ENCODE peak calls at places on chromosomes 11 and 22, in four cellular contexts. O is HepG2, B is K562, K is GM12878. T is an unnamed sample.

GRCh38 chr22:22210375-22210774 is 34.2 kb upstream of the VPREB1 start:
- DNase-seq in B (no peak), O (no peak), K (no peak), T (no peak)

GRCh38 chr11:57150454-57150917 is 31.3 kb upstream of the LRRC55 start:
- DNase-seq in O (no peak), K (no peak), B (peak), T (peak)

GRCh38 chr11:114229062-114229450 is 67.1 kb upstream of the NNMT start:
- DNase-seq in K (no peak), B (no peak), O (no peak), T (peak)

GRCh38 chr22:25542720-25543402 is 21.6 kb upstream of the GRK3 start:
- DNase-seq in O (no peak), K (no peak), B (no peak), T (no peak)

GRCh38 chr11:39641749-39642148 is 1817.7 kb downstream of the LRRC4C start:
- DNase-seq in K (no peak), O (no peak), B (no peak), T (no peak)

GRCh38 chr11:18731949-18732821 is 6.2 kb upstream of the IGSF22 start:
- DNase-seq in B (peak), K (peak), O (no peak), T (peak)

GRCh38 chr11:8792636-8793035 is 110.0 kb downstream of the RPL27A start:
- DNase-seq in O (no peak), K (no peak), B (no peak), T (no peak)

GRCh38 chr22:32005453-32005852 is 37.6 kb upstream of the SLC5A1 start:
- DNase-seq in O (no peak), K (no peak), B (no peak), T (no peak)

GRCh38 chr11:87739766-87740165 is 435.5 kb downstream of the RAB38 start:
- DNase-seq in B (no peak), K (no peak), O (no peak), T (no peak)

GRCh38 chr11:75450826-75451783 is 18.1 kb upstream of the KLHL35 start:
- DNase-seq in O (no peak), K (no peak), B (peak), T (peak)

GRCh38 chr11:79371724-79372123 is 69.1 kb downstream of the TENM4 start:
- DNase-seq in O (no peak), B (no peak), K (no peak), T (no peak)

GRCh38 chr11:15707971-15708370 is 593.2 kb downstream of the INSC start:
- DNase-seq in K (no peak), B (no peak), O (no peak), T (peak)

GRCh38 chr11:95487391-95487790 is 256.4 kb upstream of the SESN3 start:
- DNase-seq in B (no peak), K (peak), O (no peak), T (no peak)

GRCh38 chr11:69880803-69881445 is 61.7 kb upstream of the FGF3 start:
- DNase-seq in K (no peak), O (no peak), B (no peak), T (no peak)

GRCh38 chr11:74025467-74026166 is 16.7 kb upstream of the UCP3 start:
- DNase-seq in K (no peak), O (no peak), B (no peak), T (no peak)

GRCh38 chr11:60310407-60310998 is 16.6 kb upstream of the MS4A6E start:
- DNase-seq in B (no peak), O (no peak), K (peak), T (no peak)

GRCh38 chr11:59253001-59253400 is 40.3 kb upstream of the MPEG1 start:
- DNase-seq in O (no peak), B (no peak), K (no peak), T (no peak)

GRCh38 chr11:18115360-18116127 is 9.7 kb upstream of the SAAL1 start:
- DNase-seq in K (peak), O (peak), B (peak), T (peak)

GRCh38 chr11:44988111-44988510 is 37.4 kb upstream of the TP53I11 start:
- DNase-seq in B (no peak), O (no peak), K (no peak), T (no peak)

GRCh38 chr22:31064369-31064768 is 16.7 kb upstream of the SMTN start:
- DNase-seq in K (no peak), B (no peak), O (no peak), T (no peak)

GRCh38 chr11:86800956-86801264 is 568 bp downstream of the PRSS23 start:
- DNase-seq in K (no peak), B (no peak), O (no peak), T (no peak)

GRCh38 chr11:45392621-45393183 is 106.6 kb upstream of the SYT13 start:
- DNase-seq in K (no peak), O (no peak), B (no peak), T (peak)

GRCh38 chr22:42439821-42440674 is 7.8 kb upstream of the NFAM1 start:
- DNase-seq in K (no peak), O (no peak), B (no peak), T (no peak)

GRCh38 chr11:102798012-102798746 is at the start of gene MMP1:
- DNase-seq in O (no peak), K (no peak), B (no peak), T (no peak)

GRCh38 chr22:17079572-17079971 is 5.2 kb upstream of the IL17RA start:
- DNase-seq in K (no peak), B (no peak), O (no peak), T (no peak)

GRCh38 chr11:70191495-70192140 is 11.5 kb upstream of the FADD start:
- DNase-seq in K (no peak), O (peak), B (peak), T (peak)

GRCh38 chr11:17596310-17596669 is 49.2 kb downstream of the OTOG start:
- DNase-seq in K (no peak), B (no peak), O (no peak), T (no peak)

GRCh38 chr22:37079668-37080171 is 28.2 kb downstream of the KCTD17 start:
- DNase-seq in O (no peak), K (no peak), B (no peak), T (no peak)

GRCh38 chr11:85947431-85948272 is 92.5 kb downstream of the CCDC83 start:
- DNase-seq in K (no peak), B (no peak), O (no peak), T (no peak)

GRCh38 chr22:27825174-27825573 is 23.6 kb upstream of the MN1 start:
- DNase-seq in B (peak), O (no peak), K (no peak), T (no peak)

GRCh38 chr22:26590525-26590858 is 560 bp upstream of the TPST2 start:
- DNase-seq in K (no peak), B (no peak), O (peak), T (no peak)

GRCh38 chr11:16610213-16610737 is 128.2 kb upstream of the C11orf58 start:
- DNase-seq in O (no peak), K (no peak), B (no peak), T (no peak)

GRCh38 chr11:25211635-25212251 is 714.9 kb downstream of the LUZP2 start:
- DNase-seq in B (no peak), O (no peak), K (no peak), T (no peak)

GRCh38 chr11:87259731-87260130 is 222.0 kb downstream of the TMEM135 start:
- DNase-seq in B (no peak), O (no peak), K (no peak), T (no peak)

GRCh38 chr22:37510046-37510445 is 9.2 kb downstream of the CARD10 start:
- DNase-seq in O (no peak), K (no peak), B (no peak), T (no peak)

GRCh38 chr11:2220173-2220771 is 48.7 kb upstream of the TH start:
- DNase-seq in O (no peak), B (no peak), K (no peak), T (no peak)

GRCh38 chr22:45910928-45911467 is 66.0 kb downstream of the WNT7B start:
- DNase-seq in K (no peak), B (peak), O (no peak), T (no peak)

GRCh38 chr11:117187428-117187798 is 8.9 kb downstream of the SIDT2 start:
- DNase-seq in K (no peak), O (no peak), B (no peak), T (no peak)

GRCh38 chr11:117188620-117189081 is 10.1 kb downstream of the SIDT2 start:
- DNase-seq in K (no peak), O (no peak), B (no peak), T (peak)

GRCh38 chr11:117189941-117190544 is 9.1 kb upstream of the TAGLN start:
- DNase-seq in O (no peak), B (no peak), K (no peak), T (peak)

GRCh38 chr11:117187799-117188481 is 9.4 kb downstream of the SIDT2 start:
- DNase-seq in K (no peak), O (no peak), B (no peak), T (peak)

DNA sequence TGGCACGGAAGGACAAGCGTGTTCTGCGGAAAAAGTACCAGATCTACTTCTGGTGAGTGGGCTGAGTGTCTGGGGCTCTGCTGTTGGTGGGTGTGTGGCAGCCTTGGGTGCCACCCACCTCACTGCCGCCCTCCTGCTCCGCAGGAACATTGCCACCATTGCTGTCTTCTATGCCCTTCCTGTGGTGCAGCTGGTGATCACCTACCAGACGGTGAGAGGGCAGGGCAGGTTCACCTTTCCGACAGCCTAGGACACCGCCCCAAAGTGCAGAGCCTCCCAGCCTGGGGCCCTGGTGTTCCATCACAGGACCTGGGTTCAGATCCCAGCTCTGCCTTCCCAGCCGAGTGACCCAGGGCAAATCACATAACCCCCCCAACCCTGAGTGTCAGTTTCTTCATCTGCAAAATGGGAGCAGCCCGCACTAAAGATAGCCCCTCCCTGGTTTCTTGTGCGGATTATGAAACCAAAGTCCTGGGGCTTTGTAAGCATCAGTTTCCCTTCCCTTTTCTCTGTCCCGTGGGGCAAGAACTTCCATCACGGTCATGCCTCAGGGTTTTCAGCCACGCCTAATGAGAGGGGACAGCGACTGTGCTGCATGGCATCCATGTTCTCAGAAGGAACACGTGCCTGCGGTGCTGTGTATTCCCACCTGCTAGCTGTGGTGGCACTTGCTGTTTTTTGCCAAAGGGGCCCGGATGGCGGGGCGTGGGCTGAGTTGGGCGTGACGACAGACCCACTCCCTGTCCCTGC is 9.8 kb upstream of the TAGLN start:
- DNase-seq in O (no peak), B (no peak), K (peak), T (no peak)
- TF ChIP-seq JUND in O (no peak), B (no peak), K (no peak), T (no peak)

GRCh38 chr11:126939552-126939951 is 61.0 kb downstream of the KIRREL3 start:
- DNase-seq in O (no peak), K (no peak), B (no peak), T (no peak)
- TF ChIP-seq MXI1 in O (no peak), K (no peak), B (no peak), T (no peak)

DNA sequence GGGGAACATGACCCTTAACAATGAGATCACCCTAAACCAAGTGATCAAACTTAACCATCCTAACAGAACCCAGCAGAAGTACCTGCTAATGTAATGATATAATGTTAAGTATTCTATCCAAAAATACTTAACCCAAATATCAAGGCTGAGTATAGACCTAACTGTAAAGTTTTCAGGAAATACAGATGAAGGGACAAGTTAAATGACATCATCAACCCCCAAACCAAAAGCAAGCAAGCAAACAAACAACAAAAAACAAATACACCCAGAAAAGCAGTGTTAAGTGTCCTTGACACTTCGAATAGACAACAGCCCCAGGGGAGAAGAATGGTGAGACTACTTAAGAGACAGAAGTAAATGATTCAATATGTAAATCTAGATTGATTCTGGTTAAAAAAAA is 2.7 kb downstream of the CSTF3 start:
- DNase-seq in O (no peak), B (no peak), K (no peak), T (no peak)
- TF ChIP-seq JUND in O (no peak), B (no peak), K (no peak), T (no peak)

DNA sequence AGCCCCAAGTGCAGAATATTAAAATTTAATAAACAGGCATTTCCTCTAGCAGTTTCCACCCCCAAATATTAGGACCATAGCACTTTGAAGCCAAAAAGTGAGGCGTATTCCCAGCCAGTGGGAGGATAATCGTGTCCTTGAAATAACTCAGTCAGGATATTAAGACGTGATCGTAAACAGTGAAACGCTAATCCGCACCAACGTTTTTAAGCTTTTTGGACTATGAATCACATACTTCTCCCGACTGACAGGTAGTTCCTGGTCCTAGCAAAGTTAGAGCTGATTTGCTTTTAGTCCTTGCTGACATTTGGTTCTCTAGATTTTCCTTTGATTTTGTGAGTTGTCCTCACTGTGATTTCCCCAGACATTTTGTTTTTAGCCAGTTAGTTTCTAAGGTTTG is 197.1 kb upstream of the ARHGAP20 start:
- DNase-seq in K (no peak), B (no peak), O (no peak), T (no peak)
- TF ChIP-seq MXI1 in K (no peak), B (no peak), O (no peak), T (no peak)

GRCh38 chr11:122104381-122104780 is 11.6 kb downstream of the BLID start:
- DNase-seq in B (no peak), O (no peak), K (no peak), T (no peak)
- TF ChIP-seq JUND in B (no peak), O (no peak), K (no peak), T (no peak)

DNA sequence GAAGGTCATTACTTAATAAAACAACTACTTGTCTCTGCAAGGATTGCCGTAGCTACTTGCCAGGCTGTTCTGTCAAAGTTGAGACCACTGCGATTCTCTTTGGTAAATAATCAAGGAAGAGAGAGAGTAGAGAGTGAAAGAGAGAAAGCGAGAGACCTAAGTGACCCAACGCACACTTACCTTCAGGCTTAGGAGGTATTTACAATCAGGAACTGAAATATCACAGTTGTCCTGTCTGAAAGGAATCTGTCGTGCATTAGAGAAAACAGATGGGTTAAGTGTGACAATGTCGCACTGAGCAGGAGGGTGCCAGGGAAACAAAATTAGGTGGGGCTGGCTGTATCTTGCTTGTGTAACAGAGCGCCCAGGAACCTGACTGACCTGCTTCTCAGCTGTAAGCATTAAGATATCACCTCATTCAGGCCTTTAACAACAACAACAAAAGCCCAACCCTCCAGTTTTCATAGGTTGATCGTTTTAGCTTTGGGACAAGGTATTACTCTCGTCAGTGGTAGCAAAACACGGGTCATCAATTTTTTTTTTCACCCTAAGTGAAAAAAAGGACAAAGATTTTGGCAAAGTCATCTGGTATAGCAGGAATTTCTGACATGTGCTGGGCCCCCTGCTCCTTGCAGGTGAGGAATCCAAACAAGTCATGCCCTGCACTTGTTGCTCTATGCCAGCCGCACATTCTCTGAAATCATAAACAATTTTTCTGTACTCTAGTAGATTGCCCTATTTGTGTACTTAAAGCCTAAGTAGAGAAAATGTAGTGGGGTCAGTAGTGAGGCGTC is at the start of gene MUC15:
- DNase-seq in O (no peak), K (no peak), B (no peak), T (no peak)
- TF ChIP-seq MXI1 in O (no peak), K (no peak), B (no peak), T (no peak)

DNA sequence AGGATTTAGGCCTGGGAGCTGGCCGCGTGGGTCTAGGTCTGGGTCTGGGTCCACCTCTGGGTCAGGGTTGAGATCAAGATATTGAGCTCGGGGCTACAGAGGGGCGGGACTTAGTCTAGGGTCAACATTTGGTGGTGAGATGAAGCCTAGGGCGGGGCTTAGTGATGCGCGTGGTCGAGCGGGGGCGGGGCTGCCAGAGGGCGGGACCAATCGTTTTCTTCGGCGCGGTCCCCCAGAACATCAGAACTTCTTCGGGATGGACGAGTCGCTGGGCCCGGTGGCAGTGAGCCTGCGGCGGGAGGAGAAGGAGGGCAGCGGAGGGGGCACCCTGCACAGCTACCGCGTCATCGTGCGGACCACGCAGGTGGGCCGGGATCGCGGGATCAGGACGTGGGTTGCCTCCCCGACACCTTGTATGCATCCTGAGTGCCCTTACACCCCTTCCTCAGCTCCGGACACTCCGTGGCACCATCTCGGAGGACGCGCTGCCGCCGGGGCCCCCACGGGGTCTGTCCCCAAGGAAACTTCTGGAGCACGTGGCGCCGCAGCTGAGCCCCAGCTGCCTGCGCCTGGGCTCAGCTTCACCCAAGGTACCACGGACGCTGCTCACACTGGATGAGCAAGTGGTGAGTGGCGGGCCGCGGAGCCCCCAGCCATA is 4.2 kb downstream of the SIPA1 start:
- DNase-seq in O (no peak), B (peak), K (no peak), T (no peak)
- TF ChIP-seq JUND in O (no peak), B (no peak), K (no peak), T (no peak)

T was measured in SK-N-SH.